ENCODE peak calls at places on chromosomes 13 and 19, in nine cellular contexts. V is GM20000; O is SHP77 treated with DMSO at 0.1 percent for 48 hours; S is NCI-H1694 treated with DMSO at 0.1 percent for 48 hours; G is LHCN-M2; Y is G401; T is AG08396; C is activated CD4-positive, alpha-beta T cell treated with anti-CD3 and anti-CD28 coated beads, Interleukin-2, amount 10 ng/mL, durations not matched to agents 24 days and 14 days; P is stimulated activated naive CD4-positive, alpha-beta T cell. M is an unnamed sample.

GRCh38 chr19:41575998-41576397 is at the start of gene CEACAM21:
- DNase-seq in P (peak), G (no peak), C (peak), S (no peak), O (no peak), V (peak), Y (no peak), T (no peak), M (no peak)

GRCh38 chr19:50486823-50487515 is 10.3 kb upstream of the GARIN5A start:
- DNase-seq in S (peak), C (peak), Y (peak), G (peak), T (no peak), P (peak), O (peak), V (no peak), M (peak)

GRCh38 chr19:18701250-18701608 is 17.7 kb downstream of the CRTC1 start:
- DNase-seq in T (no peak), S (no peak), V (no peak), Y (no peak), P (no peak), C (no peak), O (no peak), G (no peak), M (peak)

GRCh38 chr19:35165200-35166058 is 10.9 kb downstream of the FXYD5 start:
- DNase-seq in C (no peak), P (no peak), T (no peak), O (no peak), Y (no peak), S (no peak), V (no peak), G (no peak), M (peak)

GRCh38 chr13:21218351-21219043 is 42.0 kb downstream of the MRPL57 start:
- DNase-seq in C (peak), P (no peak), V (peak), O (no peak), Y (no peak), S (no peak), G (peak), T (no peak), M (no peak)

GRCh38 chr13:44032801-44033200 is 153.1 kb downstream of the LACC1 start:
- DNase-seq in V (no peak), T (no peak), C (no peak), O (no peak), Y (no peak), S (no peak), G (no peak), P (no peak), M (no peak)

GRCh38 chr19:5827891-5828660 is 11.4 kb downstream of the FUT6 start:
- DNase-seq in Y (peak), P (peak), T (peak), G (peak), C (peak), V (peak), S (no peak), O (peak), M (peak)

GRCh38 chr19:10891360-10892108 is 20.2 kb downstream of the CARM1 start:
- DNase-seq in S (no peak), V (no peak), Y (no peak), T (no peak), O (no peak), C (no peak), G (no peak), P (no peak), M (no peak)

GRCh38 chr13:102443234-102443633 is 41.4 kb upstream of the FGF14 start:
- DNase-seq in O (peak), Y (no peak), C (no peak), S (no peak), P (no peak), G (no peak), V (no peak), T (no peak), M (no peak)

GRCh38 chr13:74250738-74251190 is 116.6 kb upstream of the KLF12 start:
- DNase-seq in C (no peak), V (no peak), P (no peak), O (no peak), S (no peak), G (peak), Y (no peak), T (no peak), M (no peak)

GRCh38 chr19:42290523-42291436 is 11.2 kb upstream of the PRR19 start:
- DNase-seq in T (peak), S (no peak), G (no peak), P (peak), C (peak), Y (no peak), O (peak), V (peak), M (peak)

GRCh38 chr13:42561752-42562467 is 12.0 kb upstream of the TNFSF11 start:
- DNase-seq in C (no peak), T (no peak), V (no peak), O (no peak), Y (no peak), S (no peak), G (peak), P (no peak), M (no peak)

GRCh38 chr19:29191005-29191404 is 21.9 kb downstream of the UQCRFS1 start:
- DNase-seq in O (no peak), G (no peak), Y (no peak), S (no peak), C (peak), T (no peak), V (no peak), P (no peak), M (no peak)

GRCh38 chr19:7845390-7846179 is 15.6 kb downstream of the EVI5L start:
- DNase-seq in Y (peak), S (no peak), O (no peak), T (no peak), V (no peak), C (no peak), P (no peak), G (no peak), M (no peak)

GRCh38 chr13:48749699-48750473 is 96.2 kb downstream of the CYSLTR2 start:
- DNase-seq in P (no peak), G (peak), Y (peak), S (no peak), T (peak), V (peak), C (peak), O (peak), M (peak)

GRCh38 chr13:21534760-21535159 is 69.2 kb downstream of the MICU2 start:
- DNase-seq in V (no peak), Y (no peak), O (no peak), P (no peak), S (no peak), T (no peak), G (no peak), C (no peak), M (no peak)

GRCh38 chr19:36061367-36061766 is 6.7 kb downstream of the WDR62 start:
- DNase-seq in Y (no peak), O (no peak), S (no peak), P (no peak), G (no peak), T (no peak), C (no peak), V (no peak), M (no peak)

GRCh38 chr13:106302843-106303242 is 232.6 kb downstream of the EFNB2 start:
- DNase-seq in T (no peak), P (no peak), Y (no peak), O (no peak), C (no peak), V (no peak), G (no peak), S (no peak), M (no peak)

GRCh38 chr13:110989331-110989730 is 74.5 kb upstream of the ANKRD10 start:
- DNase-seq in C (no peak), O (no peak), V (no peak), G (peak), T (peak), S (no peak), P (no peak), Y (no peak), M (no peak)

GRCh38 chr13:95355491-95355890 is 54.2 kb upstream of the ABCC4 start:
- DNase-seq in P (no peak), G (peak), Y (no peak), S (no peak), T (peak), C (no peak), V (no peak), O (no peak), M (no peak)

M was measured in K562.